ENCODE peak calls at places on chromosomes 11 and 22, in six cellular contexts. K is GM12878, A is HepG2, D is K562, U is H1, R is SK-N-SH. I is an unnamed sample.
A peak's percentile ranks its signal among the peaks of the same experiment; 100 is the strongest.

GRCh38 chr11:131762346-131763110 is 392.1 kb downstream of the NTM start:
- DNase-seq in K (no peak), A (no peak), D (no peak), U (no peak), R (no peak), I (no peak)

GRCh38 chr11:36509694-36510566 is at the start of gene TRAF6:
- DNase-seq in K (no peak), A (peak; percentile 71), D (peak; percentile 85), U (peak; percentile 98), R (peak; percentile 95), I (peak; percentile 88)

GRCh38 chr11:74687237-74688005 is 43.8 kb downstream of the CHRDL2 start:
- DNase-seq in K (no peak), A (no peak), D (no peak), U (no peak), R (no peak), I (no peak)

GRCh38 chr22:40033586-40034380 is 39.0 kb downstream of the FAM83F start:
- DNase-seq in K (no peak), A (no peak), D (no peak), U (no peak), R (no peak), I (no peak)

GRCh38 chr11:109946322-109946846 is 146.8 kb upstream of the ZC3H12C start:
- DNase-seq in K (peak; percentile 92), A (peak; percentile 78), D (peak; percentile 74), U (peak; percentile 78), R (peak; percentile 58), I (no peak)

GRCh38 chr22:32672542-32672941 is 129.0 kb upstream of the TIMP3 start:
- DNase-seq in K (no peak), A (no peak), D (no peak), U (no peak), R (no peak), I (no peak)

GRCh38 chr11:134554861-134555260 is 142.8 kb upstream of the B3GAT1 start:
- DNase-seq in K (no peak), A (no peak), D (no peak), U (peak; percentile 13), R (no peak), I (no peak)

GRCh38 chr11:64438986-64439771 is 80.2 kb downstream of the RPS6KA4 start:
- DNase-seq in K (no peak), A (no peak), D (no peak), U (no peak), R (no peak), I (no peak)

GRCh38 chr22:43996170-43996980 is 27.7 kb upstream of the PARVB start:
- DNase-seq in K (peak; percentile 30), A (no peak), D (no peak), U (no peak), R (no peak), I (peak; percentile 82)

GRCh38 chr11:126134461-126135155 is 71.9 kb upstream of the CDON start:
- DNase-seq in K (no peak), A (no peak), D (no peak), U (no peak), R (no peak), I (no peak)

GRCh38 chr11:134529212-134530096 is 117.4 kb upstream of the B3GAT1 start:
- DNase-seq in K (no peak), A (no peak), D (no peak), U (peak; percentile 45), R (no peak), I (no peak)

GRCh38 chr22:48882636-48883200 is 945.0 kb downstream of the BRD1 start:
- DNase-seq in K (no peak), A (no peak), D (no peak), U (no peak), R (no peak), I (no peak)

GRCh38 chr11:72124046-72124445 is 11.5 kb upstream of the FOLR3 start:
- DNase-seq in K (no peak), A (no peak), D (no peak), U (no peak), R (no peak), I (no peak)

GRCh38 chr11:47328449-47329390 is 23.8 kb downstream of the MYBPC3 start:
- DNase-seq in K (peak; percentile 25), A (no peak), D (no peak), U (no peak), R (no peak), I (peak; percentile 62)

GRCh38 chr11:66218026-66218425 is 50.4 kb upstream of the RAB1B start:
- DNase-seq in K (no peak), A (no peak), D (no peak), U (no peak), R (no peak), I (no peak)

GRCh38 chr11:2587132-2587930 is 112.5 kb downstream of the KCNQ1OT1 start:
- DNase-seq in K (no peak), A (no peak), D (peak; percentile 4), U (no peak), R (peak; percentile 14), I (peak; percentile 10)
- TF ChIP-seq TAF1 in K (no peak), A (no peak), D (no peak), U (no peak), R (no peak), I (no peak)

GRCh38 chr22:47395481-47395880 is 633.0 kb downstream of the TBC1D22A start:
- DNase-seq in K (no peak), A (no peak), D (no peak), U (no peak), R (no peak), I (no peak)
- TF ChIP-seq TAF1 in K (no peak), A (no peak), D (no peak), U (no peak), R (no peak), I (no peak)

GRCh38 chr11:22786475-22786874 is 43.1 kb downstream of the SVIP start:
- DNase-seq in K (peak; percentile 68), A (no peak), D (no peak), U (no peak), R (no peak), I (no peak)
- TF ChIP-seq TAF1 in K (no peak), A (no peak), D (no peak), U (no peak), R (no peak), I (no peak)

DNA sequence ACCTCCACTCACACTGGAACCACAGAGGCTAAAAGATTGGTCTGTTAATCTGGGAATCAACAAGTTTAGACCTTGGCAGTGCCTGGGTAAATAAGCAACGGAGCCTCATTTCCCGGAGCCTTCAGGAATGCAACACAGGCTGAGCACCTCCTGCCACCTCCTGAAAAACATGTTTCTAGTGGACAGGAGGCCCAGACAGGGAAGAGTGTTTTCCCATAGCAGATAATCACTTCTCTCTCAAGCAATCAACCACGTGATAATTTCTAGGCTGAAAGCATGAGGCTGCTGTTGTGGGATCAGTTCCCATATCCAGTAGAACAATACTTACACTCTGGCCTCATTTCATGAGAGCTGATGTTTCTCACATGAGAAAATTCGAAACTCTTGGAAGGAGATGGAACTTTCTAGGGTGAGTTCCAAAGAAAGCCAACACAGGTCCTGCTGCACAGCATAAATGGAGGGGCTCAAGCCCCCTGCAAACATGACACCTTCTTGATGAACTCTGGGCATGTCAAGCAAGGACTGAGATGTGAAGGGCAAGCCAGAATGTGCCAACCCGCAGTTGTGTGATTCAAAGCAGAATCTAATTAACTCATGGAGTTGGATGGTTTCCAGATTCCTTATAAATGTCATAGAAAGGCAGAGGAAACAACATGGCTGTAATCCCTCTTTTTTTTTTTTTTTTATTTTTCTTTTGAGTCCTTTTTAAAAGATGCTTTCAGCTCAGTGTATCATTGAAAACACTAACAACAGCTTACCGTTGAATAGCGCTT is 228.5 kb upstream of the SESN3 start:
- DNase-seq in K (no peak), A (no peak), D (no peak), U (no peak), R (peak; percentile 42), I (no peak)
- TF ChIP-seq TAF1 in K (no peak), A (no peak), D (no peak), U (no peak), R (no peak), I (no peak)

DNA sequence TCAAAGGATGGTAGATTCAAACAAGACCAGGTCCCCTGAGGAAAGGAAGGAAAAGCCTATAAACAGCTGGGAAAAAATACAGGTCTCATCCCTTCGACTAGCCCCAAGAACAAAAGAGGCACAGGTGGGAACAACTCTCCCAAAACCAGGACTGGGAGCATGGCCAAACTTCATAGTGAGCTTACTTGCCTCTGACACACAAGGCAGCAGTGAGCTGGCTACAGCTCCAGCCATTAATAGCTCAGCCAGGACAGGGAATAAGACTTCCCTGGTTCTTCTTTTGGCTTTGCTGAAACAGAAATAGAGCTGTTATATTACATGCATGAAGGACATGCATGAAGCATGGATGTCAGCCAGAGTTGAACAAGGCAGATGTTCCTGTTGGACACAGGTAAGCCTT is at the start of gene OR10A2:
- DNase-seq in K (no peak), A (no peak), D (no peak), U (no peak), R (no peak), I (no peak)
- TF ChIP-seq TAF1 in K (no peak), A (no peak), D (no peak), U (no peak), R (no peak), I (no peak)

GRCh38 chr11:2666828-2667570 is 32.8 kb downstream of the KCNQ1OT1 start:
- DNase-seq in K (no peak), A (no peak), D (no peak), U (no peak), R (no peak), I (no peak)
- TF ChIP-seq TAF1 in K (no peak), A (no peak), D (no peak), U (no peak), R (no peak), I (no peak)

DNA sequence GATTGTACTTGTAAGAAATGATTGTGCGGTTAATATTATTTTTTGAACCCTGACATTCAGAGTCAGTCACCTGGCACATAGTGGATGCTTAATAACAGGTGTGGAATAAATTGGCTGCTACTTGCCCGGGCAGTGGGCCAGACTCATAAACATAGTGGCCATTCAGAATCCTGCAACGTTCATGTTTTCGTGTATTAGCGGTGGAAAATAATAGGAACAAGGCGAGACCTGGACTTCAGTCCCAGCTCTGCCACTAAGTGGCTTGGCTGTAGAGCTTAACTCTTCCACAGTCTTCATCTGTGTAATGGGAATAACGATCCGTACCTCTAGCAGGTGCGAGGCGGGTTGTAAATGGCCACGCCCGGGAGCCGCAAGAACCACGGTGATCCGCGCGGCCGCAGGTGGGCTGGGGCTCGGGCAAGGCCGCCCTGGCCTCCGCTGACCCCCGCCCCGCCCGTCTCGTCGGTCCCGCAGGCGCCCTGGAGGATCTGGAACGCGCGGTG is 761 bp upstream of the TMEM25 start:
- DNase-seq in K (no peak), A (no peak), D (peak; percentile 70), U (peak; percentile 66), R (no peak), I (no peak)
- TF ChIP-seq TAF1 in K (no peak), A (no peak), D (peak; percentile 11), U (no peak), R (no peak), I (peak; percentile 11)